ENCODE peak calls at places on chromosomes 5 and 9, in eight cellular contexts. D, V, M, R, I, N, J and G are unnamed samples.

GRCh38 chr5:10591159-10591558 is 27.3 kb downstream of the ANKRD33B start:
- DNase-seq in D (no peak), V (no peak), M (no peak), R (no peak), I (no peak), N (no peak), J (no peak), G (no peak)

GRCh38 chr5:34930527-34930844 is 1.1 kb downstream of the DNAJC21 start:
- DNase-seq in D (no peak), V (no peak), M (no peak), R (no peak), I (no peak), N (no peak), J (no peak), G (no peak)

GRCh38 chr5:132457371-132458225 is 33.0 kb downstream of the IRF1 start:
- DNase-seq in D (peak; percentile 66), V (no peak), M (no peak), R (peak; percentile 83), I (no peak), N (peak; percentile 64), J (no peak), G (peak; percentile 81)

GRCh38 chr9:19650292-19650691 is 138.5 kb downstream of the SLC24A2 start:
- DNase-seq in D (no peak), V (no peak), M (no peak), R (no peak), I (no peak), N (no peak), J (no peak), G (no peak)

GRCh38 chr5:60185230-60186104 is 291.9 kb upstream of the PDE4D start:
- DNase-seq in D (no peak), V (no peak), M (no peak), R (no peak), I (no peak), N (no peak), J (no peak), G (no peak)

GRCh38 chr9:135228345-135228982 is 141.0 kb downstream of the OLFM1 start:
- DNase-seq in D (no peak), V (no peak), M (peak; percentile 1), R (no peak), I (no peak), N (peak; percentile 10), J (no peak), G (no peak)

GRCh38 chr9:132486706-132487350 is 76.8 kb downstream of the CFAP77 start:
- DNase-seq in D (no peak), V (peak; percentile 54), M (peak; percentile 31), R (no peak), I (peak; percentile 25), N (no peak), J (peak; percentile 22), G (no peak)

GRCh38 chr9:18985464-18985951 is 47.5 kb downstream of the SAXO1 start:
- DNase-seq in D (no peak), V (no peak), M (no peak), R (peak; percentile 43), I (no peak), N (no peak), J (no peak), G (no peak)

GRCh38 chr5:154740483-154740882 is 14.7 kb upstream of the LARP1 start:
- DNase-seq in D (peak; percentile 32), V (no peak), M (no peak), R (no peak), I (no peak), N (peak; percentile 88), J (no peak), G (peak; percentile 43)

GRCh38 chr9:132644251-132644650 is 25.5 kb downstream of the DDX31 start:
- DNase-seq in D (no peak), V (no peak), M (no peak), R (no peak), I (no peak), N (no peak), J (no peak), G (no peak)

GRCh38 chr9:118303216-118303615 is 599.0 kb downstream of the TLR4 start:
- DNase-seq in D (no peak), V (no peak), M (no peak), R (no peak), I (no peak), N (no peak), J (no peak), G (no peak)

GRCh38 chr9:11931109-11931508 is 762.1 kb upstream of the TYRP1 start:
- DNase-seq in D (no peak), V (no peak), M (no peak), R (no peak), I (no peak), N (no peak), J (no peak), G (peak; percentile 9)

GRCh38 chr9:86202338-86202882 is 57.0 kb downstream of the C9orf153 start:
- DNase-seq in D (no peak), V (no peak), M (peak; percentile 19), R (peak; percentile 17), I (peak; percentile 6), N (no peak), J (no peak), G (peak; percentile 61)

GRCh38 chr5:173963107-173963506 is 25.9 kb upstream of the C5orf47 start:
- DNase-seq in D (no peak), V (no peak), M (no peak), R (peak; percentile 37), I (no peak), N (no peak), J (no peak), G (peak; percentile 73)

GRCh38 chr9:134698587-134699342 is 57.2 kb downstream of the COL5A1 start:
- DNase-seq in D (peak; percentile 67), V (peak; percentile 38), M (peak; percentile 84), R (no peak), I (peak; percentile 30), N (peak; percentile 78), J (no peak), G (peak; percentile 45)

GRCh38 chr5:97143715-97144114 is 1.3 kb upstream of the LIX1 start:
- DNase-seq in D (no peak), V (no peak), M (no peak), R (no peak), I (no peak), N (no peak), J (no peak), G (no peak)

GRCh38 chr5:43389679-43390329 is 22.4 kb downstream of the CCL28 start:
- DNase-seq in D (peak; percentile 26), V (peak; percentile 41), M (peak; percentile 59), R (peak; percentile 83), I (peak; percentile 34), N (no peak), J (no peak), G (peak; percentile 90)

GRCh38 chr9:2591967-2592366 is 29.6 kb upstream of the VLDLR start:
- DNase-seq in D (no peak), V (no peak), M (no peak), R (no peak), I (no peak), N (no peak), J (no peak), G (no peak)

GRCh38 chr5:130488252-130488651 is 584.0 kb downstream of the CHSY3 start:
- DNase-seq in D (no peak), V (no peak), M (no peak), R (no peak), I (no peak), N (no peak), J (no peak), G (no peak)

GRCh38 chr5:156474251-156474650 is 147.3 kb downstream of the SGCD start:
- DNase-seq in D (peak; percentile 18), V (no peak), M (no peak), R (no peak), I (no peak), N (peak; percentile 81), J (no peak), G (peak; percentile 12)

GRCh38 chr9:82202808-82203207 is 214.2 kb downstream of the SPATA31D1 start:
- DNase-seq in D (no peak), V (no peak), M (no peak), R (peak; percentile 39), I (no peak), N (no peak), J (no peak), G (peak; percentile 28)

GRCh38 chr5:65762234-65762633 is 40.2 kb downstream of the NLN start:
- DNase-seq in D (no peak), V (no peak), M (no peak), R (no peak), I (no peak), N (no peak), J (no peak), G (no peak)

GRCh38 chr9:89281106-89281505 is 29.9 kb upstream of the CKS2 start:
- DNase-seq in D (no peak), V (no peak), M (no peak), R (no peak), I (no peak), N (no peak), J (no peak), G (no peak)

GRCh38 chr5:174204914-174205313 is 159.4 kb downstream of the NSG2 start:
- DNase-seq in D (no peak), V (no peak), M (no peak), R (no peak), I (no peak), N (no peak), J (no peak), G (no peak)

GRCh38 chr5:44619875-44620610 is 188.7 kb upstream of the MRPS30 start:
- DNase-seq in D (no peak), V (no peak), M (no peak), R (no peak), I (no peak), N (no peak), J (no peak), G (no peak)

GRCh38 chr9:123724211-123724831 is 205.6 kb downstream of the DENND1A start:
- DNase-seq in D (no peak), V (no peak), M (no peak), R (peak; percentile 37), I (no peak), N (no peak), J (no peak), G (peak; percentile 50)

GRCh38 chr9:133030317-133031129 is at the start of gene GTF3C5:
- DNase-seq in D (peak; percentile 93), V (peak; percentile 92), M (peak; percentile 94), R (peak; percentile 97), I (peak; percentile 88), N (peak; percentile 93), J (peak; percentile 89), G (peak; percentile 99)

GRCh38 chr5:180018661-180019060 is 52.9 kb downstream of the RNF130 start:
- DNase-seq in D (no peak), V (no peak), M (no peak), R (no peak), I (no peak), N (no peak), J (no peak), G (no peak)

GRCh38 chr9:98997580-98997979 is 53.9 kb downstream of the COL15A1 start:
- DNase-seq in D (no peak), V (no peak), M (no peak), R (no peak), I (no peak), N (no peak), J (no peak), G (peak; percentile 70)

GRCh38 chr5:137016783-137017324 is 482.3 kb downstream of the SPOCK1 start:
- DNase-seq in D (no peak), V (no peak), M (no peak), R (no peak), I (no peak), N (no peak), J (no peak), G (no peak)

GRCh38 chr9:91419222-91420191 is 4.1 kb downstream of the NFIL3 start:
- DNase-seq in D (peak; percentile 88), V (peak; percentile 80), M (no peak), R (peak; percentile 94), I (no peak), N (no peak), J (no peak), G (peak; percentile 94)

GRCh38 chr9:35690447-35691324 is 961 bp upstream of the TPM2 start:
- DNase-seq in D (peak; percentile 93), V (peak; percentile 11), M (peak; percentile 60), R (no peak), I (peak; percentile 10), N (peak; percentile 89), J (peak; percentile 9), G (peak; percentile 79)